ENCODE peak calls at places on chromosomes 3 and 15, in four cellular contexts. One of them, this sample, is unnamed.

GRCh38 chr3:9826815-9827574 is 16.8 kb downstream of the RPUSD3 start:
- DNase-seq in psoas muscle: no peak
- DNase-seq in adrenal gland: no peak
- DNase-seq in brain microvascular endothelial cell: no peak
- DNase-seq in this sample: no peak

GRCh38 chr3:9291991-9292390 is 42.5 kb upstream of the SRGAP3 start:
- DNase-seq in brain microvascular endothelial cell: no peak
- DNase-seq in psoas muscle: no peak
- DNase-seq in adrenal gland: no peak
- DNase-seq in this sample: no peak

GRCh38 chr3:59575113-59576001 is 525.5 kb upstream of the CFAP20DC start:
- DNase-seq in adrenal gland: peak
- DNase-seq in brain microvascular endothelial cell: peak
- DNase-seq in psoas muscle: peak
- DNase-seq in this sample: no peak

GRCh38 chr3:182118081-182118480 is 406.4 kb downstream of the SOX2 start:
- DNase-seq in adrenal gland: no peak
- DNase-seq in psoas muscle: no peak
- DNase-seq in brain microvascular endothelial cell: no peak
- DNase-seq in this sample: no peak

GRCh38 chr3:141960731-141961130 is 84.3 kb downstream of the ATP1B3 start:
- DNase-seq in psoas muscle: no peak
- DNase-seq in adrenal gland: no peak
- DNase-seq in brain microvascular endothelial cell: no peak
- DNase-seq in this sample: no peak

GRCh38 chr3:190320594-190321362 is 1.5 kb downstream of the CLDN1 start:
- DNase-seq in psoas muscle: no peak
- DNase-seq in brain microvascular endothelial cell: no peak
- DNase-seq in adrenal gland: no peak
- DNase-seq in this sample: no peak

GRCh38 chr3:37040231-37040630 is 46.9 kb downstream of the MLH1 start:
- DNase-seq in psoas muscle: no peak
- DNase-seq in adrenal gland: no peak
- DNase-seq in brain microvascular endothelial cell: no peak
- DNase-seq in this sample: no peak

GRCh38 chr15:99511529-99511864 is 54.3 kb upstream of the MEF2A start:
- DNase-seq in brain microvascular endothelial cell: peak
- DNase-seq in adrenal gland: no peak
- DNase-seq in psoas muscle: no peak
- DNase-seq in this sample: no peak

GRCh38 chr3:78728406-78729145 is 1039.2 kb downstream of the ROBO1 start:
- DNase-seq in brain microvascular endothelial cell: no peak
- DNase-seq in adrenal gland: peak
- DNase-seq in psoas muscle: peak
- DNase-seq in this sample: no peak

GRCh38 chr3:26997226-26997625 is 372.0 kb downstream of the NEK10 start:
- DNase-seq in psoas muscle: no peak
- DNase-seq in adrenal gland: no peak
- DNase-seq in brain microvascular endothelial cell: no peak
- DNase-seq in this sample: no peak

GRCh38 chr3:87270908-87271727 is 5.3 kb downstream of the POU1F1 start:
- DNase-seq in adrenal gland: no peak
- DNase-seq in psoas muscle: no peak
- DNase-seq in brain microvascular endothelial cell: no peak
- DNase-seq in this sample: no peak

GRCh38 chr3:122623430-122623829 is 46.0 kb downstream of the PARP15 start:
- DNase-seq in psoas muscle: no peak
- DNase-seq in adrenal gland: no peak
- DNase-seq in brain microvascular endothelial cell: no peak
- DNase-seq in this sample: no peak

GRCh38 chr3:140205598-140205997 is 270.6 kb downstream of the CLSTN2 start:
- DNase-seq in adrenal gland: no peak
- DNase-seq in brain microvascular endothelial cell: no peak
- DNase-seq in psoas muscle: no peak
- DNase-seq in this sample: no peak

GRCh38 chr3:62143843-62144450 is 229.4 kb downstream of the FEZF2 start:
- DNase-seq in brain microvascular endothelial cell: no peak
- DNase-seq in psoas muscle: no peak
- DNase-seq in adrenal gland: no peak
- DNase-seq in this sample: no peak

GRCh38 chr3:110296885-110297284 is 774.7 kb upstream of the NECTIN3 start:
- DNase-seq in adrenal gland: no peak
- DNase-seq in brain microvascular endothelial cell: no peak
- DNase-seq in psoas muscle: no peak
- DNase-seq in this sample: no peak

GRCh38 chr15:37016287-37016686 is 84.1 kb downstream of the MEIS2 start:
- DNase-seq in brain microvascular endothelial cell: peak
- DNase-seq in adrenal gland: peak
- DNase-seq in psoas muscle: no peak
- DNase-seq in this sample: no peak

GRCh38 chr3:195075199-195075940 is 195.6 kb downstream of the XXYLT1 start:
- DNase-seq in adrenal gland: no peak
- DNase-seq in brain microvascular endothelial cell: no peak
- DNase-seq in psoas muscle: no peak
- DNase-seq in this sample: peak

GRCh38 chr3:55704521-55704920 is 217.4 kb upstream of the WNT5A start:
- DNase-seq in adrenal gland: no peak
- DNase-seq in brain microvascular endothelial cell: peak
- DNase-seq in psoas muscle: no peak
- DNase-seq in this sample: no peak

GRCh38 chr3:13712682-13713180 is 163.8 kb downstream of the FBLN2 start:
- DNase-seq in psoas muscle: no peak
- DNase-seq in brain microvascular endothelial cell: no peak
- DNase-seq in adrenal gland: no peak
- DNase-seq in this sample: peak

GRCh38 chr3:6260551-6261191 is 600.2 kb upstream of the GRM7 start:
- DNase-seq in psoas muscle: no peak
- DNase-seq in adrenal gland: no peak
- DNase-seq in brain microvascular endothelial cell: no peak
- DNase-seq in this sample: no peak

GRCh38 chr15:26051771-26052685 is 188.9 kb upstream of the ATP10A start:
- DNase-seq in adrenal gland: no peak
- DNase-seq in psoas muscle: peak
- DNase-seq in brain microvascular endothelial cell: no peak
- DNase-seq in this sample: no peak

GRCh38 chr3:157116017-157116416 is 43.9 kb downstream of the CCNL1 start:
- DNase-seq in adrenal gland: no peak
- DNase-seq in psoas muscle: no peak
- DNase-seq in brain microvascular endothelial cell: no peak
- DNase-seq in this sample: no peak

GRCh38 chr3:157115069-157116006 is 44.6 kb downstream of the CCNL1 start:
- DNase-seq in psoas muscle: no peak
- DNase-seq in adrenal gland: peak
- DNase-seq in brain microvascular endothelial cell: peak
- DNase-seq in this sample: no peak

GRCh38 chr3:157112536-157112935 is 47.4 kb downstream of the CCNL1 start:
- DNase-seq in adrenal gland: no peak
- DNase-seq in brain microvascular endothelial cell: no peak
- DNase-seq in psoas muscle: no peak
- DNase-seq in this sample: no peak

GRCh38 chr3:157111578-157111977 is 48.4 kb downstream of the CCNL1 start:
- DNase-seq in brain microvascular endothelial cell: no peak
- DNase-seq in psoas muscle: no peak
- DNase-seq in adrenal gland: no peak
- DNase-seq in this sample: no peak

GRCh38 chr3:157113832-157114505 is 46.0 kb downstream of the CCNL1 start:
- DNase-seq in brain microvascular endothelial cell: no peak
- DNase-seq in psoas muscle: no peak
- DNase-seq in adrenal gland: no peak
- DNase-seq in this sample: no peak
- TF ChIP-seq CTCF in brain microvascular endothelial cell: peak
- TF ChIP-seq CTCF in psoas muscle: no peak
- TF ChIP-seq CTCF in adrenal gland: no peak
- TF ChIP-seq CTCF in this sample: peak

GRCh38 chr15:33621156-33621555 is 310.4 kb downstream of the RYR3 start:
- DNase-seq in psoas muscle: no peak
- DNase-seq in adrenal gland: no peak
- DNase-seq in brain microvascular endothelial cell: no peak
- DNase-seq in this sample: no peak

GRCh38 chr15:33618300-33618699 is 307.5 kb downstream of the RYR3 start:
- DNase-seq in psoas muscle: no peak
- DNase-seq in brain microvascular endothelial cell: no peak
- DNase-seq in adrenal gland: no peak
- DNase-seq in this sample: no peak

DNA sequence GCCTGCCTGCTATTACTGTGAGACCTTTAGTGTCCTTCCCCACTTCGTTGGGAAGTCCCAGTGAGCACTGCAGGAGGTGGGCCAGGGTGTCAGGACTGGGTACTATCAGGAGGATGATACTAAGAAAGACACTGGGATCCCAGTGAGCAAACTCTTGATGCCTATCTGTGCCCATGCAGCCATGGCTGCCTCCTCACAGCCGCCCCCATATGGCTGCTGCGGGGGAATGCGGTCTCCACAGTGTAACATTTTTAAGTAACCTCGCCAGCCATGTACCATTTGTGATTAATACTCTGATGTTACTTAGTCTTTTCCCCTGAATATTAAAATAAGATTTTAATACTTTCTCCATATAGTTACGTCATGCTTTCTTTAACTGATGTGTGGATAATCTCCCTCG is 312.2 kb downstream of the RYR3 start:
- DNase-seq in adrenal gland: no peak
- DNase-seq in brain microvascular endothelial cell: no peak
- DNase-seq in psoas muscle: no peak
- DNase-seq in this sample: no peak
- TF ChIP-seq CTCF in adrenal gland: no peak
- TF ChIP-seq CTCF in brain microvascular endothelial cell: peak
- TF ChIP-seq CTCF in psoas muscle: no peak
- TF ChIP-seq CTCF in this sample: peak

GRCh38 chr3:18853269-18853668 is 295.0 kb upstream of the KCNH8 start:
- DNase-seq in brain microvascular endothelial cell: no peak
- DNase-seq in psoas muscle: no peak
- DNase-seq in adrenal gland: no peak
- DNase-seq in this sample: no peak

GRCh38 chr3:18843188-18843587 is 305.1 kb upstream of the KCNH8 start:
- DNase-seq in brain microvascular endothelial cell: no peak
- DNase-seq in adrenal gland: no peak
- DNase-seq in psoas muscle: no peak
- DNase-seq in this sample: no peak

GRCh38 chr3:18843930-18844329 is 304.4 kb upstream of the KCNH8 start:
- DNase-seq in brain microvascular endothelial cell: no peak
- DNase-seq in adrenal gland: no peak
- DNase-seq in psoas muscle: no peak
- DNase-seq in this sample: no peak

DNA sequence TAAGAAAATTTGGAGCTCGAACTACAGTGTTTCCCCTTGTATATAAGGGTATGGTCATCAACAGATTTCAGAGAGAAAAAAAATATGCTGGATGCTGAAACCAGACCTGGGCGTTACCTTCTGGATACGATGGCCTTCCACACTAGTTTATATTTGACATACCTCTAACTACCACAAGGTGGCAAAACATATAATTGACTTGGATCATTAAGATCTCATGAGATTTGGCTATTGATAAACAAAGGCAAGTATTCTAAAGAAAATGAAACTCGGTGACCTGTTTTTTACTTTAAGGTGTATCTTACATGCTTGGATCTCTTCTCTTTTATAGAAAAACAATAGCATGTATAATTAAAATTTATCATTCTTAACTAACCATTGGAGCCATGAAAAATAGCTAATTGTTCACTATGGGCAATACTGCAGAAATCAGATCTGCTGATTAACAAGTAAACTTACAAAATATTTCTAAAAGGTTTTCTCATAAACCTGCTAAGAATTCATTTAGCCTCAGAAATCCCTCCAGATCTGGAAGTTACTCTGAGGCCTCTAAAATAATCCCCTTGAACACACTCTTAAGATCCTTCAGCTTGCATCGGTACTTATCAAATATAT is 300.6 kb upstream of the KCNH8 start:
- DNase-seq in brain microvascular endothelial cell: no peak
- DNase-seq in psoas muscle: no peak
- DNase-seq in adrenal gland: no peak
- DNase-seq in this sample: no peak
- TF ChIP-seq CTCF in brain microvascular endothelial cell: peak
- TF ChIP-seq CTCF in psoas muscle: no peak
- TF ChIP-seq CTCF in adrenal gland: peak
- TF ChIP-seq CTCF in this sample: peak

GRCh38 chr3:163043074-163043473 is 1546.5 kb downstream of the OTOL1 start:
- DNase-seq in adrenal gland: no peak
- DNase-seq in psoas muscle: no peak
- DNase-seq in brain microvascular endothelial cell: peak
- DNase-seq in this sample: no peak
- TF ChIP-seq CTCF in adrenal gland: no peak
- TF ChIP-seq CTCF in psoas muscle: no peak
- TF ChIP-seq CTCF in brain microvascular endothelial cell: peak
- TF ChIP-seq CTCF in this sample: peak

DNA sequence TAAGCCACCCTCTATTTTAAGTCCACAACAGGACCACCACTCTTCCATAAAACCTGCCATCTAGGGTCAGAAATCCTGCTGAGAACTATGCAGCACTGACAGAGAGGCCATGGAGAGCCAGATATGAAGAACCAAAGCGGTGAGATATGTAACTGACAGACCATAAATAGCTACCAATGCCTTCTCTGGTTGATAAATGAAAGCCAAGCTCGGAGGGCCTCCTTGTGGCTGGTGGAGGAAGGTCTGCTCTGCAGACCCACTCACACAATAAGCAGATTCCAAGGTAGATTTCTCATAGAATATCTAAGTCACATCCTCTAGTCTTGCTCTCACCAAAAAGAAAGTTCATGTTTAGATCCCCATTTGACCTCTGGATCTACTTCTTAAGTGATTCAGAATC is 38.9 kb downstream of the RYK start:
- DNase-seq in brain microvascular endothelial cell: peak
- DNase-seq in psoas muscle: no peak
- DNase-seq in adrenal gland: peak
- DNase-seq in this sample: no peak
- TF ChIP-seq CTCF in brain microvascular endothelial cell: peak
- TF ChIP-seq CTCF in psoas muscle: peak
- TF ChIP-seq CTCF in adrenal gland: peak
- TF ChIP-seq CTCF in this sample: peak

DNA sequence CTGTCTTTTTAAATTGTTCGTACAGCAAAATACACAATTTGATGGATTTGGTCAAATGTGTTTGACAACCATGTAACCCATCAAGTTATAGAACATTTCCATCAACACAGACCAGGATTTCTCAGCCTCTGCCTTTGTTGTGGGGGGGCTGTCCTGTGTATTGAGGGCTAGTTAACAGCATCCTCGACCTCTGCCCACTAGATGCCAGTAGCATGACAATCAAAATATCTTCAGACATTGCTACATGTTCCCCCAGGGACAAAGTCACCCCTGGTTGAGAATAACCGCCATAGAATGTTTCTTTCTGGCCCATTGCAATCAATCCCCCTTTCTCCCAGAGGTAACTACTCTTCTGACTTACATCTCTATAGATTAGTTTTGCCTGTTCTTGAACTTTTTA is 310.1 kb upstream of the RGMA start:
- DNase-seq in brain microvascular endothelial cell: no peak
- DNase-seq in psoas muscle: no peak
- DNase-seq in adrenal gland: no peak
- DNase-seq in this sample: no peak
- TF ChIP-seq CTCF in brain microvascular endothelial cell: no peak
- TF ChIP-seq CTCF in psoas muscle: peak
- TF ChIP-seq CTCF in adrenal gland: no peak
- TF ChIP-seq CTCF in this sample: peak

GRCh38 chr3:177622520-177622919 is 425.2 kb upstream of the TBL1XR1 start:
- DNase-seq in brain microvascular endothelial cell: no peak
- DNase-seq in psoas muscle: no peak
- DNase-seq in adrenal gland: no peak
- DNase-seq in this sample: no peak
- TF ChIP-seq CTCF in brain microvascular endothelial cell: no peak
- TF ChIP-seq CTCF in psoas muscle: no peak
- TF ChIP-seq CTCF in adrenal gland: no peak
- TF ChIP-seq CTCF in this sample: peak